ENCODE peak calls at places on chromosomes 1 and 21, in five cellular contexts. R, E, L, B and F are unnamed samples.

GRCh38 chr1:184888505-184888904 is 85.8 kb downstream of the NIBAN1 start:
- DNase-seq in E (no peak), L (no peak), B (peak; percentile 78), R (no peak), F (no peak)

GRCh38 chr1:24914226-24915069 is 15.6 kb downstream of the RUNX3 start:
- DNase-seq in L (no peak), E (no peak), B (peak; percentile 69), R (no peak), F (no peak)

GRCh38 chr1:66271904-66272254 is 262.1 kb upstream of the SGIP1 start:
- DNase-seq in B (peak; percentile 75), E (no peak), R (peak; percentile 78), L (no peak), F (no peak)

GRCh38 chr1:189036628-189037027 is 1441.0 kb downstream of the BRINP3 start:
- DNase-seq in E (no peak), B (no peak), R (no peak), L (no peak), F (no peak)

GRCh38 chr1:75616436-75617433 is 5.8 kb upstream of the SLC44A5 start:
- DNase-seq in B (peak; percentile 20), E (no peak), R (no peak), L (no peak), F (no peak)

GRCh38 chr1:92043621-92044020 is 13.8 kb downstream of the EPHX4 start:
- DNase-seq in L (no peak), B (no peak), R (no peak), E (no peak), F (no peak)

GRCh38 chr1:115764541-115764940 is 4.0 kb downstream of the CASQ2 start:
- DNase-seq in B (peak; percentile 55), L (no peak), R (no peak), E (no peak), F (peak; percentile 55)

GRCh38 chr1:17581389-17582123 is 42.1 kb downstream of the ARHGEF10L start:
- DNase-seq in E (no peak), L (no peak), B (no peak), R (no peak), F (no peak)

GRCh38 chr21:44650265-44650972 is 4.0 kb downstream of the KRTAP12-4 start:
- DNase-seq in E (no peak), L (no peak), B (no peak), R (no peak), F (no peak)

GRCh38 chr1:212718499-212718898 is 18.9 kb upstream of the BATF3 start:
- DNase-seq in L (no peak), E (no peak), R (no peak), B (peak; percentile 49), F (no peak)

GRCh38 chr1:26020941-26021646 is 481 bp upstream of the EXTL1 start:
- DNase-seq in E (no peak), R (no peak), L (no peak), B (no peak), F (no peak)

GRCh38 chr21:42094811-42095210 is 23.7 kb downstream of the UMODL1 start:
- DNase-seq in L (no peak), B (peak; percentile 25), E (no peak), R (no peak), F (no peak)

GRCh38 chr1:9848022-9848421 is 24.3 kb upstream of the CLSTN1 start:
- DNase-seq in L (no peak), E (no peak), B (no peak), R (no peak), F (no peak)

GRCh38 chr1:2041305-2041704 is 8.9 kb upstream of the PRKCZ start:
- DNase-seq in B (no peak), E (no peak), R (no peak), L (no peak), F (no peak)

GRCh38 chr1:236623371-236624166 is 19.3 kb upstream of the HEATR1 start:
- DNase-seq in L (no peak), R (no peak), E (no peak), B (no peak), F (no peak)

GRCh38 chr21:41914965-41915364 is 35.8 kb upstream of the PRDM15 start:
- DNase-seq in E (no peak), R (no peak), B (no peak), L (no peak), F (no peak)

GRCh38 chr1:157505481-157506272 is 46.6 kb downstream of the FCRL5 start:
- DNase-seq in L (no peak), E (no peak), R (no peak), B (peak; percentile 67), F (peak; percentile 67)

GRCh38 chr1:29647581-29647980 is 411.3 kb downstream of the PTPRU start:
- DNase-seq in R (no peak), B (peak; percentile 22), L (no peak), E (no peak), F (no peak)

GRCh38 chr1:176206006-176206960 is 803 bp downstream of the COP1 start:
- DNase-seq in L (peak; percentile 63), E (no peak), B (peak; percentile 24), R (peak; percentile 53), F (peak; percentile 59)